ENCODE peak calls at places on chromosome 22, in six cellular contexts. W is body of pancreas, A is heart left ventricle, C is mucosa of descending colon, T is gastrocnemius medialis, X is astrocyte of the spinal cord. L is an unnamed sample.

GRCh38 chr22:26568207-26568706 is 21.7 kb downstream of the TPST2 start:
- DNase-seq in W (no peak), X (peak), C (no peak), A (no peak), T (no peak), L (no peak)

GRCh38 chr22:43901976-43902643 is 10.3 kb upstream of the PNPLA5 start:
- DNase-seq in T (no peak), C (no peak), X (peak), W (no peak), A (no peak), L (peak)

GRCh38 chr22:28118957-28119631 is 200.0 kb upstream of the PITPNB start:
- DNase-seq in W (no peak), X (no peak), A (no peak), C (no peak), T (no peak), L (no peak)

GRCh38 chr22:32802291-32802826 is 854 bp downstream of the TIMP3 start:
- DNase-seq in C (no peak), X (peak), W (no peak), T (no peak), A (no peak), L (no peak)

GRCh38 chr22:50286701-50287318 is 16.6 kb upstream of the MAPK11 start:
- DNase-seq in A (no peak), W (no peak), X (no peak), T (no peak), C (no peak), L (no peak)

GRCh38 chr22:24405631-24406321 is 21.6 kb upstream of the ADORA2A start:
- DNase-seq in A (no peak), T (no peak), W (no peak), C (no peak), X (no peak), L (no peak)

GRCh38 chr22:37485006-37485713 is 1.0 kb downstream of the MFNG start:
- DNase-seq in T (no peak), X (no peak), C (peak), W (no peak), A (peak), L (no peak)

GRCh38 chr22:37232140-37232998 is 11.7 kb downstream of the RAC2 start:
- DNase-seq in X (no peak), C (peak), T (no peak), W (no peak), A (no peak), L (no peak)

GRCh38 chr22:23786261-23786710 is 480 bp upstream of the SMARCB1 start:
- DNase-seq in C (no peak), X (no peak), A (no peak), T (no peak), W (no peak), L (no peak)

GRCh38 chr22:17910561-17911311 is 113.6 kb downstream of the MICAL3 start:
- DNase-seq in C (no peak), W (peak), T (peak), X (peak), A (peak), L (peak)

GRCh38 chr22:34804588-34804987 is 261.4 kb upstream of the ISX start:
- DNase-seq in T (no peak), W (no peak), A (no peak), C (no peak), X (no peak), L (no peak)

GRCh38 chr22:43391306-43391705 is 20.5 kb upstream of the MPPED1 start:
- DNase-seq in T (no peak), C (no peak), A (no peak), X (no peak), W (no peak), L (no peak)

GRCh38 chr22:37970864-37971263 is 13.5 kb downstream of the SOX10 start:
- DNase-seq in T (no peak), C (no peak), X (no peak), W (no peak), A (no peak), L (no peak)

GRCh38 chr22:38760477-38761201 is 4.8 kb upstream of the SUN2 start:
- DNase-seq in T (no peak), A (no peak), W (no peak), X (no peak), C (no peak), L (peak)

GRCh38 chr22:33272180-33272579 is 214.0 kb upstream of the SYN3 start:
- DNase-seq in C (no peak), A (no peak), W (peak), X (no peak), T (no peak), L (no peak)

GRCh38 chr22:29109853-29110252 is 37.0 kb downstream of the KREMEN1 start:
- DNase-seq in T (no peak), C (no peak), A (no peak), W (no peak), X (no peak), L (no peak)

GRCh38 chr22:40855960-40856512 is 403 bp downstream of the ST13 start:
- DNase-seq in W (peak), T (peak), X (peak), A (peak), C (no peak), L (peak)

DNA sequence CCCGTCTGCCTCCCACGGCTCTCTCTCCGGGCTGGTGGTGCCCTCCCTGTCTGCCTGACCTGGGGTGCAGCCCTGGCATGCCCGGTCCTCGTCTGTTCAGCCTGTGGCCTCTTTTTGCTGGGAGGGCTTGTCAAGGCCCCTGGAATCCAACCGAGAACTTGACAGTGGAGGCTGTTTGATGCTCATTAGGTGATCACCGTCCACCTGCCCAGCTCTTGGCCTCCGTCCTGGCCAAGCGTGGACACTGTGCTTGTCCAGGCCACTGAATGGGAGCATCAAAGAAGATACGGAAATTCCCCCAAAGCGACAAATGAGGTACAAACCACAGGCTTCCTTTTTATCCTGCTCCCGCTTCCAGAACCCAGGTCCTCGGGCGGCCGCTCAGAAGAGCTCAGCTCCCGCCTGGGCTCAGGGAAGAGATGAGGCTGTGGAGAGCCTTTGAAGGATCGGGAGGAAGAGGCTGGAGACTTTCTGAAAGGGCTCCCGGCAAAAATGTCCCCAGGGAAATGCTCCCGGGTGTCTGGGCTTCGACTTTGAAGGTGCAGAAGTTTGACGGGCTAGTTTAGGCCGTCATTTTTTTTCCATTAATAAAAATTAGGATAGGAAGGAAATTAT is 1273.9 kb downstream of the BRD1 start:
- DNase-seq in W (no peak), T (no peak), X (no peak), C (no peak), A (no peak), L (no peak)
- TF ChIP-seq CTCF in W (no peak), T (no peak), X (no peak), C (no peak), A (no peak), L (no peak)

GRCh38 chr22:46064966-46065666 is 85.2 kb upstream of the PPARA start:
- DNase-seq in C (no peak), A (peak), W (peak), T (no peak), X (peak), L (no peak)
- H3K4me3 ChIP-seq in C (no peak), A (peak), W (no peak), T (peak), X (no peak), L (no peak)

DNA sequence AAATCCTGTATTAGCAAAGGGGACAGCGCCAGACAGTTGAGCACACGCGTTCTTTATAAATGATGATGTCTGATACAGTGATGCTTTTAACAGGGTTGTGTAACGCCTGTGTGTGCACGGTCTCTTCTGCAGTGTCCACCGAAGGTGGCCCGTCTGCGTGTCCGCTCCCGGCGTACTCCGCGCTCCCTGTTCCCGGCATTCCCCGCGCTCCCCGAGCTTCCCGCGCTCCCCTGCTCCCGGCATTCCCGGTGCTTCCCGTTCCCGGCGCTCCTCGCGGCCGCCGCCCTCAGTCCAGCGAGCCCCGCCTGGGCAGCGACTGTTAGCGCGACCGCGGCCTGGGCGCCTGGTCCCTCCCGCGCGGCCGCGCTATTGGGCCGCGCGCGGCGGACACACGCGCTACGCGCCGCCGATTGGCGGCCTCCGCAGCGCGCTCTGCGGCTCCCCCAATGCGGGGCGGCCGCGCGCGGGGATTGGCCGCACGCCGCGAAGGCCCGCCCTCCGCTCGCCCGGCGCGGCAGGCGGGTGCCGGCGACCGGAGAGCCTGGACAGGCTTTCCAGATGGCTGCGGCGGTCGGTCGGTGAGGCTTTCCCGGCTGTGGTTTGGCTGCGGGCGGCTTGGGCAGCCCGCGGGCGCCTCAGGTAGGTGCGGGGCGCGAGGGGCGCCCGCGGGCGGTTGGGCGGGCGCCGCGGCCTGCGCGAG is at the start of gene DGCR8:
- DNase-seq in A (peak), T (peak), C (peak), X (peak), W (peak), L (peak)
- TF ChIP-seq CTCF in A (no peak), T (no peak), C (no peak), X (no peak), W (no peak), L (no peak)

GRCh38 chr22:16824718-16825687 is at the start of gene XKR3:
- DNase-seq in W (no peak), T (no peak), C (no peak), A (no peak), X (no peak), L (no peak)
- H3K4me3 ChIP-seq in W (no peak), T (no peak), C (no peak), A (no peak), X (no peak), L (no peak)

DNA sequence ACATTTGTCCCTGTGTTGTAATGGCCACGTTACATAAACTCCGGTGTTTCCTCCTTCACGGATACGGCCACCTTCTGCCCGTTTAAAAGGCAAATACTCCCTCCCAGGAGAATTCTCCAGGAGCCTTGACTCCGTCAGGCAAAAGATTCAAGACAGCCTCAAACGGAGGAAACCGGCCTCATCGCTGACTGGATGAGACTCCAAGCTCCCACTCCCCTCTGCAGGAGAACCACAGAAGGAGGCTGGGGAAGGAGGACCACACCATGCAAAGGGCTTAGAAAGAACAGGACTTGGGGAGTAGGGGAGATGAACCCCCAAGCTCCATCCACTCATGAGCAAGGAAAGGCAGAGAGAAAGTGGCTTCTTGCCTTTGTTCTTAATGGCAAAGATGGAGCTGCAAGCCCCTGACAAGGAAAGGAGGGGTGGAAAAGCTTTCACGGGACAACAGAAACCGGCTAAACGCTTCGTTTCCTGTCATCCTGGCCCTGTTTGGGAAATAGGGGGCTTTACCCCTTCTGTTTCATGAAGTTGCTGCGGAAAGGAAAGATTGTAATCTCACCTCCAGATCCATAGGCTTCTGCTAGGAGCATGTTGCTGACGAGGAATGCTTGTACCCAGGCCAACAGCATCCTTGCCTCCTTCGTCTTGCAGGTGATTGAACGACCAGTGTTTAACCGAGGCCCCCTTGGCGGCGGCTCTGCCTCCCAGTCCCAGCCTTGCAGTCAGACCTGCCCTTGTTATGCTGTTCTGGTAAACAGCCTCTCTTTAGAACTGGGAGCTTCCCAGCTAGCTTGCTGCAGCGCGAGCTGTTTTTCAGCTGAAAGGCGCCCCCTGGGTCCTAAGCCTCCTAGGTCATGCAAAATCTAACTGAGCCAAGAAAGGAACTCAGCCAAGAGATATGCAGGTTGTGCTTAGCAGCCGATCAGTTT is at the start of gene PIK3IP1:
- DNase-seq in A (peak), X (peak), C (peak), W (peak), T (peak), L (peak)
- TF ChIP-seq CTCF in A (peak), X (peak), C (peak), W (peak), T (peak), L (peak)

L was measured in brain microvascular endothelial cell.